ENCODE peak calls at places on chromosomes 13 and 19, in ten cellular contexts. One of them, this sample, is unnamed.

GRCh38 chr13:35086667-35087066 is 144.6 kb downstream of the NBEA start:
- DNase-seq in posterior vena cava: no peak
- DNase-seq in brain pericyte: no peak
- DNase-seq in pancreas: no peak
- DNase-seq in stimulated activated CD8-positive, alpha-beta memory T cell treated with anti-CD3 and anti-CD28 coated beads, Interleukin-15, amount 100 ng/mL, for 24 hours: no peak
- DNase-seq in activated naive CD4-positive, alpha-beta T cell treated with anti-CD3 and anti-CD28 coated beads, Interleukin-2, amount 10 ng/mL, durations not matched to agents 7 days and 5 days: no peak
- DNase-seq in activated T-helper 2 cell treated with anti-CD3 and anti-CD28 coated beads, Interferon-gamma antibody, Interleukin-2, Interleukin-4, amounts not matched to agents 10 μg/mL and 5 μg/mL and 100 μg/mL, durations not matched to agents 14 hours and 24 hours and 36 hours: no peak
- DNase-seq in astrocyte of the hippocampus: no peak
- DNase-seq in nephron progenitor cell: no peak
- DNase-seq in Calu3: no peak
- DNase-seq in this sample: no peak

GRCh38 chr19:39555883-39556282 is 15.9 kb upstream of the EID2 start:
- DNase-seq in posterior vena cava: no peak
- DNase-seq in brain pericyte: no peak
- DNase-seq in pancreas: no peak
- DNase-seq in stimulated activated CD8-positive, alpha-beta memory T cell treated with anti-CD3 and anti-CD28 coated beads, Interleukin-15, amount 100 ng/mL, for 24 hours: no peak
- DNase-seq in activated naive CD4-positive, alpha-beta T cell treated with anti-CD3 and anti-CD28 coated beads, Interleukin-2, amount 10 ng/mL, durations not matched to agents 7 days and 5 days: no peak
- DNase-seq in activated T-helper 2 cell treated with anti-CD3 and anti-CD28 coated beads, Interferon-gamma antibody, Interleukin-2, Interleukin-4, amounts not matched to agents 10 μg/mL and 5 μg/mL and 100 μg/mL, durations not matched to agents 14 hours and 24 hours and 36 hours: no peak
- DNase-seq in astrocyte of the hippocampus: no peak
- DNase-seq in nephron progenitor cell: no peak
- DNase-seq in Calu3: no peak
- DNase-seq in this sample: no peak

GRCh38 chr13:97018029-97018819 is 23.9 kb upstream of the OXGR1 start:
- DNase-seq in posterior vena cava: no peak
- DNase-seq in brain pericyte: peak
- DNase-seq in pancreas: peak
- DNase-seq in stimulated activated CD8-positive, alpha-beta memory T cell treated with anti-CD3 and anti-CD28 coated beads, Interleukin-15, amount 100 ng/mL, for 24 hours: no peak
- DNase-seq in activated naive CD4-positive, alpha-beta T cell treated with anti-CD3 and anti-CD28 coated beads, Interleukin-2, amount 10 ng/mL, durations not matched to agents 7 days and 5 days: peak
- DNase-seq in activated T-helper 2 cell treated with anti-CD3 and anti-CD28 coated beads, Interferon-gamma antibody, Interleukin-2, Interleukin-4, amounts not matched to agents 10 μg/mL and 5 μg/mL and 100 μg/mL, durations not matched to agents 14 hours and 24 hours and 36 hours: no peak
- DNase-seq in astrocyte of the hippocampus: peak
- DNase-seq in nephron progenitor cell: peak
- DNase-seq in Calu3: no peak
- DNase-seq in this sample: peak

GRCh38 chr19:15293751-15294505 is 38.4 kb downstream of the BRD4 start:
- DNase-seq in posterior vena cava: no peak
- DNase-seq in brain pericyte: no peak
- DNase-seq in pancreas: no peak
- DNase-seq in stimulated activated CD8-positive, alpha-beta memory T cell treated with anti-CD3 and anti-CD28 coated beads, Interleukin-15, amount 100 ng/mL, for 24 hours: no peak
- DNase-seq in activated naive CD4-positive, alpha-beta T cell treated with anti-CD3 and anti-CD28 coated beads, Interleukin-2, amount 10 ng/mL, durations not matched to agents 7 days and 5 days: no peak
- DNase-seq in activated T-helper 2 cell treated with anti-CD3 and anti-CD28 coated beads, Interferon-gamma antibody, Interleukin-2, Interleukin-4, amounts not matched to agents 10 μg/mL and 5 μg/mL and 100 μg/mL, durations not matched to agents 14 hours and 24 hours and 36 hours: no peak
- DNase-seq in astrocyte of the hippocampus: no peak
- DNase-seq in nephron progenitor cell: no peak
- DNase-seq in Calu3: no peak
- DNase-seq in this sample: peak

GRCh38 chr19:35353635-35354034 is 4.6 kb upstream of the FFAR3 start:
- DNase-seq in posterior vena cava: peak
- DNase-seq in brain pericyte: no peak
- DNase-seq in pancreas: no peak
- DNase-seq in stimulated activated CD8-positive, alpha-beta memory T cell treated with anti-CD3 and anti-CD28 coated beads, Interleukin-15, amount 100 ng/mL, for 24 hours: no peak
- DNase-seq in activated naive CD4-positive, alpha-beta T cell treated with anti-CD3 and anti-CD28 coated beads, Interleukin-2, amount 10 ng/mL, durations not matched to agents 7 days and 5 days: no peak
- DNase-seq in activated T-helper 2 cell treated with anti-CD3 and anti-CD28 coated beads, Interferon-gamma antibody, Interleukin-2, Interleukin-4, amounts not matched to agents 10 μg/mL and 5 μg/mL and 100 μg/mL, durations not matched to agents 14 hours and 24 hours and 36 hours: no peak
- DNase-seq in astrocyte of the hippocampus: no peak
- DNase-seq in nephron progenitor cell: no peak
- DNase-seq in Calu3: no peak
- DNase-seq in this sample: no peak

GRCh38 chr13:90591927-90592268 is 755.6 kb upstream of the MIR17HG start:
- DNase-seq in posterior vena cava: no peak
- DNase-seq in brain pericyte: no peak
- DNase-seq in pancreas: no peak
- DNase-seq in stimulated activated CD8-positive, alpha-beta memory T cell treated with anti-CD3 and anti-CD28 coated beads, Interleukin-15, amount 100 ng/mL, for 24 hours: no peak
- DNase-seq in activated naive CD4-positive, alpha-beta T cell treated with anti-CD3 and anti-CD28 coated beads, Interleukin-2, amount 10 ng/mL, durations not matched to agents 7 days and 5 days: no peak
- DNase-seq in activated T-helper 2 cell treated with anti-CD3 and anti-CD28 coated beads, Interferon-gamma antibody, Interleukin-2, Interleukin-4, amounts not matched to agents 10 μg/mL and 5 μg/mL and 100 μg/mL, durations not matched to agents 14 hours and 24 hours and 36 hours: no peak
- DNase-seq in astrocyte of the hippocampus: no peak
- DNase-seq in nephron progenitor cell: no peak
- DNase-seq in Calu3: no peak
- DNase-seq in this sample: no peak

GRCh38 chr13:73939071-73939380 is 195.2 kb downstream of the KLF12 start:
- DNase-seq in posterior vena cava: no peak
- DNase-seq in brain pericyte: no peak
- DNase-seq in pancreas: no peak
- DNase-seq in stimulated activated CD8-positive, alpha-beta memory T cell treated with anti-CD3 and anti-CD28 coated beads, Interleukin-15, amount 100 ng/mL, for 24 hours: no peak
- DNase-seq in activated naive CD4-positive, alpha-beta T cell treated with anti-CD3 and anti-CD28 coated beads, Interleukin-2, amount 10 ng/mL, durations not matched to agents 7 days and 5 days: no peak
- DNase-seq in activated T-helper 2 cell treated with anti-CD3 and anti-CD28 coated beads, Interferon-gamma antibody, Interleukin-2, Interleukin-4, amounts not matched to agents 10 μg/mL and 5 μg/mL and 100 μg/mL, durations not matched to agents 14 hours and 24 hours and 36 hours: no peak
- DNase-seq in astrocyte of the hippocampus: peak
- DNase-seq in nephron progenitor cell: no peak
- DNase-seq in Calu3: no peak
- DNase-seq in this sample: no peak

GRCh38 chr13:98717891-98718290 is 34.6 kb downstream of the SLC15A1 start:
- DNase-seq in posterior vena cava: no peak
- DNase-seq in brain pericyte: no peak
- DNase-seq in pancreas: no peak
- DNase-seq in stimulated activated CD8-positive, alpha-beta memory T cell treated with anti-CD3 and anti-CD28 coated beads, Interleukin-15, amount 100 ng/mL, for 24 hours: no peak
- DNase-seq in activated naive CD4-positive, alpha-beta T cell treated with anti-CD3 and anti-CD28 coated beads, Interleukin-2, amount 10 ng/mL, durations not matched to agents 7 days and 5 days: no peak
- DNase-seq in activated T-helper 2 cell treated with anti-CD3 and anti-CD28 coated beads, Interferon-gamma antibody, Interleukin-2, Interleukin-4, amounts not matched to agents 10 μg/mL and 5 μg/mL and 100 μg/mL, durations not matched to agents 14 hours and 24 hours and 36 hours: no peak
- DNase-seq in astrocyte of the hippocampus: no peak
- DNase-seq in nephron progenitor cell: no peak
- DNase-seq in Calu3: no peak
- DNase-seq in this sample: no peak

GRCh38 chr13:32528358-32528757 is 10.2 kb downstream of the N4BP2L2 start:
- DNase-seq in posterior vena cava: no peak
- DNase-seq in brain pericyte: no peak
- DNase-seq in pancreas: no peak
- DNase-seq in stimulated activated CD8-positive, alpha-beta memory T cell treated with anti-CD3 and anti-CD28 coated beads, Interleukin-15, amount 100 ng/mL, for 24 hours: no peak
- DNase-seq in activated naive CD4-positive, alpha-beta T cell treated with anti-CD3 and anti-CD28 coated beads, Interleukin-2, amount 10 ng/mL, durations not matched to agents 7 days and 5 days: no peak
- DNase-seq in activated T-helper 2 cell treated with anti-CD3 and anti-CD28 coated beads, Interferon-gamma antibody, Interleukin-2, Interleukin-4, amounts not matched to agents 10 μg/mL and 5 μg/mL and 100 μg/mL, durations not matched to agents 14 hours and 24 hours and 36 hours: no peak
- DNase-seq in astrocyte of the hippocampus: peak
- DNase-seq in nephron progenitor cell: no peak
- DNase-seq in Calu3: no peak
- DNase-seq in this sample: no peak

GRCh38 chr13:71540098-71540497 is 326.9 kb downstream of the DACH1 start:
- DNase-seq in posterior vena cava: no peak
- DNase-seq in brain pericyte: no peak
- DNase-seq in pancreas: no peak
- DNase-seq in stimulated activated CD8-positive, alpha-beta memory T cell treated with anti-CD3 and anti-CD28 coated beads, Interleukin-15, amount 100 ng/mL, for 24 hours: no peak
- DNase-seq in activated naive CD4-positive, alpha-beta T cell treated with anti-CD3 and anti-CD28 coated beads, Interleukin-2, amount 10 ng/mL, durations not matched to agents 7 days and 5 days: no peak
- DNase-seq in activated T-helper 2 cell treated with anti-CD3 and anti-CD28 coated beads, Interferon-gamma antibody, Interleukin-2, Interleukin-4, amounts not matched to agents 10 μg/mL and 5 μg/mL and 100 μg/mL, durations not matched to agents 14 hours and 24 hours and 36 hours: no peak
- DNase-seq in astrocyte of the hippocampus: no peak
- DNase-seq in nephron progenitor cell: no peak
- DNase-seq in Calu3: no peak
- DNase-seq in this sample: no peak

GRCh38 chr13:44768775-44769578 is 192.8 kb upstream of the TSC22D1 start:
- DNase-seq in posterior vena cava: no peak
- DNase-seq in brain pericyte: no peak
- DNase-seq in pancreas: peak
- DNase-seq in stimulated activated CD8-positive, alpha-beta memory T cell treated with anti-CD3 and anti-CD28 coated beads, Interleukin-15, amount 100 ng/mL, for 24 hours: no peak
- DNase-seq in activated naive CD4-positive, alpha-beta T cell treated with anti-CD3 and anti-CD28 coated beads, Interleukin-2, amount 10 ng/mL, durations not matched to agents 7 days and 5 days: no peak
- DNase-seq in activated T-helper 2 cell treated with anti-CD3 and anti-CD28 coated beads, Interferon-gamma antibody, Interleukin-2, Interleukin-4, amounts not matched to agents 10 μg/mL and 5 μg/mL and 100 μg/mL, durations not matched to agents 14 hours and 24 hours and 36 hours: no peak
- DNase-seq in astrocyte of the hippocampus: peak
- DNase-seq in nephron progenitor cell: no peak
- DNase-seq in Calu3: peak
- DNase-seq in this sample: no peak